ENCODE peak calls at places on chromosomes 11 and 22, in eight cellular contexts. T is neural progenitor cell, M is choroid plexus epithelial cell, R is lower lobe of right lung, Y is fibroblast of pulmonary artery, Z is pancreas, V is brain microvascular endothelial cell, H is bronchial epithelial cell. S is an unnamed sample.

GRCh38 chr11:117752721-117753237 is 44.2 kb downstream of the DSCAML1 start:
- DNase-seq in T (peak), Y (no peak), M (no peak), V (no peak), Z (no peak), R (no peak), H (no peak), S (no peak)

GRCh38 chr11:131855320-131855719 is 484.9 kb downstream of the NTM start:
- DNase-seq in H (no peak), Z (no peak), M (no peak), T (no peak), V (no peak), R (no peak), Y (peak), S (no peak)

GRCh38 chr22:21791635-21792625 is 56.3 kb upstream of the YPEL1 start:
- DNase-seq in V (peak), R (no peak), M (no peak), Z (no peak), Y (peak), T (no peak), H (peak), S (no peak)

GRCh38 chr11:102810943-102811528 is 13.1 kb upstream of the MMP1 start:
- DNase-seq in V (peak), Z (no peak), H (peak), R (no peak), M (peak), Y (peak), T (peak), S (no peak)

GRCh38 chr22:19121631-19122142 is 525 bp downstream of the DGCR2 start:
- DNase-seq in H (no peak), V (peak), Z (peak), Y (no peak), M (peak), T (peak), R (peak), S (no peak)

GRCh38 chr11:84498016-84498415 is 1129.1 kb downstream of the DLG2 start:
- DNase-seq in R (no peak), Z (no peak), V (peak), T (no peak), Y (peak), M (peak), H (no peak), S (no peak)

GRCh38 chr11:3126207-3126865 is 38.8 kb downstream of the OSBPL5 start:
- DNase-seq in Z (no peak), M (no peak), H (peak), Y (no peak), R (peak), T (no peak), V (no peak), S (peak)

GRCh38 chr11:134554861-134555260 is 142.8 kb upstream of the B3GAT1 start:
- DNase-seq in Z (no peak), R (no peak), Y (no peak), M (no peak), T (no peak), H (no peak), V (no peak), S (no peak)

GRCh38 chr22:46780453-46780852 is 18.0 kb downstream of the TBC1D22A start:
- DNase-seq in T (no peak), M (no peak), Z (no peak), V (no peak), H (no peak), R (no peak), Y (no peak), S (no peak)

GRCh38 chr11:114128399-114128798 is 68.9 kb downstream of the ZBTB16 start:
- DNase-seq in H (no peak), R (no peak), Z (no peak), M (no peak), V (no peak), Y (no peak), T (no peak), S (no peak)

GRCh38 chr11:95930948-95931347 is 7.0 kb upstream of the MTMR2 start:
- DNase-seq in V (no peak), M (no peak), R (no peak), H (no peak), Z (no peak), Y (no peak), T (no peak), S (no peak)

GRCh38 chr22:49057910-49058309 is 769.8 kb downstream of the BRD1 start:
- DNase-seq in Z (no peak), T (no peak), M (no peak), H (no peak), V (no peak), R (no peak), Y (no peak), S (no peak)

GRCh38 chr22:28505416-28506156 is 174.1 kb downstream of the TTC28 start:
- DNase-seq in Y (no peak), V (no peak), Z (no peak), M (peak), H (no peak), T (peak), R (no peak), S (no peak)

GRCh38 chr11:125423247-125423849 is 72.7 kb downstream of the FEZ1 start:
- DNase-seq in Z (no peak), M (peak), R (no peak), Y (no peak), H (peak), V (no peak), T (no peak), S (no peak)

GRCh38 chr22:33707581-33707980 is 212.7 kb downstream of the LARGE1 start:
- DNase-seq in T (no peak), Z (no peak), Y (no peak), R (no peak), V (no peak), H (no peak), M (no peak), S (no peak)

GRCh38 chr22:27228771-27229170 is 571.4 kb downstream of the MIAT start:
- DNase-seq in Z (no peak), V (no peak), M (no peak), T (no peak), R (no peak), H (peak), Y (no peak), S (no peak)

GRCh38 chr22:23575601-23576000 is 4.5 kb downstream of the IGLL1 start:
- DNase-seq in Y (no peak), H (no peak), Z (no peak), T (no peak), M (no peak), V (no peak), R (no peak), S (no peak)

GRCh38 chr11:61011950-61012830 is 40.7 kb downstream of the CD6 start:
- DNase-seq in Y (no peak), M (peak), T (peak), R (no peak), V (peak), H (no peak), Z (no peak), S (peak)

GRCh38 chr11:62505112-62505783 is 41.4 kb downstream of the AHNAK start:
- DNase-seq in Z (no peak), M (no peak), T (peak), R (no peak), H (no peak), Y (no peak), V (peak), S (no peak)

GRCh38 chr11:19316434-19316833 is 75.7 kb upstream of the E2F8 start:
- DNase-seq in Z (no peak), M (no peak), R (no peak), V (no peak), T (no peak), H (no peak), Y (peak), S (no peak)

GRCh38 chr11:129950319-129951034 is 52.2 kb downstream of the PRDM10 start:
- DNase-seq in V (no peak), T (peak), M (peak), H (no peak), Y (peak), R (peak), Z (peak), S (peak)

GRCh38 chr11:534592-535518 is 521 bp downstream of the HRAS start:
- DNase-seq in T (peak), H (peak), Y (no peak), Z (peak), M (no peak), R (peak), V (no peak), S (peak)

GRCh38 chr22:30827646-30828045 is 133.0 kb downstream of the OSBP2 start:
- DNase-seq in T (no peak), M (no peak), H (no peak), Y (no peak), Z (no peak), R (no peak), V (no peak), S (no peak)

GRCh38 chr11:120594746-120595145 is 83.2 kb downstream of the GRIK4 start:
- DNase-seq in V (no peak), Z (no peak), R (peak), T (no peak), Y (no peak), M (no peak), H (no peak), S (no peak)

GRCh38 chr11:18455686-18456372 is at the start of gene LDHAL6A:
- DNase-seq in V (no peak), H (no peak), Z (no peak), Y (no peak), T (no peak), M (no peak), R (no peak), S (no peak)

GRCh38 chr11:75721852-75722668 is 4.4 kb downstream of the MOGAT2 start:
- DNase-seq in V (no peak), H (no peak), R (no peak), M (peak), Y (no peak), Z (no peak), T (no peak), S (no peak)

GRCh38 chr22:33496112-33496511 is 424.2 kb downstream of the LARGE1 start:
- DNase-seq in V (no peak), R (no peak), M (no peak), Y (no peak), H (no peak), Z (no peak), T (no peak), S (no peak)

GRCh38 chr22:42493393-42493792 is 26.2 kb downstream of the RRP7A start:
- DNase-seq in Z (no peak), H (no peak), M (no peak), V (no peak), R (no peak), Y (no peak), T (peak), S (no peak)

GRCh38 chr11:59556883-59557205 is 45.5 kb downstream of the OR4D9 start:
- DNase-seq in R (no peak), H (no peak), V (peak), M (peak), Y (no peak), Z (no peak), T (peak), S (no peak)

DNA sequence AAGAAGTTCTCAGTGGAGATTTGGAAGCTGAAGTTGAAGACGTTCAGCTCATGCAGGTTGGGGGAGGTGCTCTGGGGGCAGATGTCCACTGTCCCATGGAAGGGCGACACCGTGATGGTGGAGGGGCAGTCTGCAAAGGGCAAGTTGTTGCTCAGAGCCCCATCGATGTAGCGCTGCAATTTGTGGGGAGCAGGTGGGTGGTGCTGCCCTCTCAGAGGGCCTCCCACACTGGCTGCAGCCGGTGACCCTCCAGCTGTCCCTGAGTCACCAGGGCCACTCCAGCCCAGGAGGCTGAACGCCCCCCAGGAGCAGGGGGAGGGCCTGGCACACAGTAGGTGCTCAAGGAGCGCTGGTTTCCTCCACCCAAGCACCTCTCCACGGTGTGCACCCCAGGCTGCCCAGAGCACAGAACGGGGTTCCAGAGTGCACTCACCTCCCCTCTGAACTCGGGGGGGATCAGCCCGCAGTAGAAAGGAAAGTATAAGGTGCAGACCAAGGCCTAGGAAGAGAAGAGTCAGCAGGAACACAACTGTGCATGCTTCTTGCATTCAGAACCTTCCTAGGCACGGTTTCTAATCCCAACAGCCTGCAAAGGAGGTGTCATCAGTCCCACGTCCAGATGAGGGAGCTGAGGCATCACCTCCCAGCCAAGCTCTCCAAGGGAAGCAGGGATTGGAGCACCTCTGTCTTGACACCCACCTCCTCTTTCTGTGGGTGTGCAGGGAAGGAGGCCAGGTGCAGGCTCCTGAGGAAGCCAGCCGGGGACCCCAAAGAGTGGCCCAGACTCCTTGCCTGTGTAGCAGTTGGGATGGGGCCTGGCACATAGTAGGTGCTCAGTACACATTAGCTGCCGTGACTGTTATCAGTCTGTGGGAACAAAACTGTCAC is 2.2 kb downstream of the PNPLA5 start:
- DNase-seq in H (peak), M (peak), Y (peak), Z (no peak), T (peak), V (no peak), R (no peak), S (no peak)
- TF ChIP-seq CTCF in H (peak), M (peak), Y (no peak), Z (no peak), T (peak), V (peak), R (no peak), S (no peak)

GRCh38 chr11:33734441-33735165 is 1.6 kb downstream of the CD59 start:
- DNase-seq in Y (peak), M (peak), T (no peak), R (peak), V (peak), Z (no peak), H (peak), S (no peak)

GRCh38 chr11:33732176-33732575 is 4.0 kb downstream of the CD59 start:
- DNase-seq in V (no peak), Y (no peak), M (no peak), R (no peak), Z (no peak), T (no peak), H (no peak), S (no peak)

GRCh38 chr11:33735166-33735425 is 1.1 kb downstream of the CD59 start:
- DNase-seq in Y (no peak), Z (no peak), V (no peak), T (peak), R (no peak), H (no peak), M (no peak), S (no peak)

GRCh38 chr11:33733978-33734377 is 2.2 kb downstream of the CD59 start:
- DNase-seq in H (no peak), R (no peak), T (no peak), Z (no peak), Y (peak), M (no peak), V (no peak), S (no peak)

DNA sequence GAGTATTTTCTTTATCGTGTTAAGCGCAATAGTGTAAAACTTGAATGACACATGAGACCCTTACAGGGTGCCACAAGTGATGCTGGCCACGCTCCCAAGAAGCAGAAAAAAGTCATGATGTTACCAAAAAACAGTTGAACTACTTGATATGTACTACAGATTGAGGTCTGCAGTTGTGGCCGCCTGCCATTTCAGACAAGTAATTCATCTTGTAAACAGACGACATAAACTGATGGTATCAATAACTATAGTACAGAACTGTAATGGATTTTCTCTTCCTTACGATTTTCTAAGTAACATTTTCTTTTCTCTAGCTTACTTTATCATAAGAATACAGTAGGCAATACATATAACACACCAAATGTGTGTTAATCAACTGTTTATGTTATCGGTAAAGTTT is 5.5 kb downstream of the CD59 start:
- DNase-seq in R (no peak), Y (no peak), V (no peak), T (no peak), M (no peak), H (no peak), Z (no peak), S (no peak)
- TF ChIP-seq CTCF in R (no peak), Y (no peak), V (no peak), T (no peak), M (no peak), H (no peak), Z (no peak), S (no peak)

GRCh38 chr11:36507824-36508489 is 2.1 kb downstream of the TRAF6 start:
- DNase-seq in Z (no peak), V (no peak), R (no peak), M (no peak), H (no peak), T (no peak), Y (no peak), S (no peak)
- TF ChIP-seq CTCF in Z (no peak), V (no peak), R (no peak), M (no peak), H (no peak), T (no peak), Y (no peak), S (no peak)

GRCh38 chr11:48019597-48019996 is 39.2 kb downstream of the PTPRJ start:
- DNase-seq in Z (no peak), R (no peak), T (no peak), H (no peak), Y (no peak), M (no peak), V (no peak), S (no peak)

GRCh38 chr11:48022445-48022844 is 42.1 kb downstream of the PTPRJ start:
- DNase-seq in Y (no peak), Z (no peak), R (no peak), H (no peak), M (no peak), V (no peak), T (no peak), S (no peak)

GRCh38 chr11:48019230-48019584 is 38.8 kb downstream of the PTPRJ start:
- DNase-seq in V (no peak), T (peak), Y (peak), Z (no peak), H (no peak), M (no peak), R (no peak), S (no peak)

GRCh38 chr11:48018561-48019229 is 38.3 kb downstream of the PTPRJ start:
- DNase-seq in Z (no peak), R (no peak), T (peak), Y (no peak), V (no peak), M (no peak), H (no peak), S (no peak)

GRCh38 chr11:48020092-48020755 is 39.9 kb downstream of the PTPRJ start:
- DNase-seq in T (no peak), M (no peak), Z (no peak), V (no peak), Y (no peak), R (no peak), H (peak), S (peak)
- TF ChIP-seq CTCF in T (no peak), M (no peak), Z (no peak), V (no peak), Y (no peak), R (peak), H (no peak), S (peak)

S was measured in CD14-positive monocyte.